ENCODE peak calls at places on chromosomes 4 and X, in four cellular contexts. I is K562, N is GM12878, P is HepG2. W is an unnamed sample.

GRCh38 chr4:13640149-13640671 is 12.7 kb upstream of the BOD1L1 start:
- DNase-seq in I (no peak), N (no peak), P (no peak), W (peak)

GRCh38 chr4:147658501-147658900 is 25.5 kb downstream of the PRMT9 start:
- DNase-seq in I (no peak), N (no peak), P (no peak), W (no peak)

GRCh38 chrX:55312655-55313054 is 47.9 kb upstream of the PAGE3 start:
- DNase-seq in I (no peak), N (no peak), P (no peak), W (no peak)

GRCh38 chrX:45986971-45987370 is 558.2 kb downstream of the ZNF674 start:
- DNase-seq in I (no peak), N (no peak), P (no peak), W (no peak)

GRCh38 chrX:4932790-4933189 is 1219.3 kb upstream of the PRKX start:
- DNase-seq in I (no peak), N (no peak), P (no peak), W (no peak)

GRCh38 chr4:26766142-26766541 is 94.5 kb upstream of the STIM2 start:
- DNase-seq in I (no peak), N (no peak), P (no peak), W (no peak)

GRCh38 chrX:134684956-134685355 is 26.7 kb upstream of the PLAC1 start:
- DNase-seq in I (no peak), N (no peak), P (no peak), W (no peak)

GRCh38 chrX:30513284-30513683 is 64.3 kb downstream of the TASL start:
- DNase-seq in I (peak), N (no peak), P (peak), W (no peak)

GRCh38 chr4:18318682-18319410 is 297.3 kb upstream of the LCORL start:
- DNase-seq in I (no peak), N (no peak), P (no peak), W (no peak)

GRCh38 chr4:20805716-20806115 is 105.5 kb downstream of the PACRGL start:
- DNase-seq in I (no peak), N (no peak), P (no peak), W (no peak)

GRCh38 chr4:20813698-20814097 is 113.4 kb downstream of the PACRGL start:
- DNase-seq in I (no peak), N (no peak), P (no peak), W (no peak)

GRCh38 chr4:20809796-20810195 is 109.5 kb downstream of the PACRGL start:
- DNase-seq in I (no peak), N (no peak), P (peak), W (peak)
- TF ChIP-seq TCF7 in I (no peak), N (no peak), P (no peak), W (no peak)

DNA sequence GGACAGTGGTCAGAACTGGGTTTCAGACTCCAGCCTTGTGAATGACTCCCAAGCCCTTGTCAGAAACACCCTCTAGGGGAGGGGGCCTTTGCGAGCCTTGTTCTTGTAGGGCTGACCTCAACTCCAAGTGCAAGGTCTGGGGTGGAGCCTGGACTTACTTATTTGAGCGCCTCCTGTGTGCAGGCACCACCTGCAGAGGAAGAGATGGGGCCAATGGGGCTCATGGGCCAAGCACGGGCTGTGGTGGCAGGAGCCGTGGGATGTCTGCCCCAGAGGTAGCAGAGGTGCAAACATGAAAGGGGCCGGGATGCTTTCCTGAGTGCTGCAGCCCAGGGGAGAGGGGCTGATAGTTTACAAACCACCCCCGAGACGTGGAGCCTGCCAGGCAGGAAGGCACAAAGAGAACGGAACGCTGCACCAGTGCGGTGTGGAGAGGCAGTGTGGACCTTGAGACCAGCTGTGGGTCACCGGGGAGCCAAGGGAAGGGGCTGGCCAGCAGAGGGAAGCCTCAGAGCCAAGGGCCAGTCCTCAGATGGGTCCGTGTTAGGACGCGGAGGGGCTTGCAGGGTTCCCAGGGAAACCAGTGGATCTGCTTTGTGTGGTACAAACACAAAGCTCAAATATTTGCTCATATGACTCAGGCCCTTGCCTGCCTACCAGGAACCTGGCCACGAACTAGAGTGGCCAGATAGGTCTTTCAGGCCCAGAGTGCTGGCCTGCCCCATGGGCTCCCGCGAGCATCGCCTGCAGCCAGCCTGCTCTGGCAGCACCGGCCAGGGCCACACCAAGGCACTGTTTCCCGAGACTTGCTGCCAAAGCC is 8.7 kb upstream of the TADA2B start:
- DNase-seq in I (no peak), N (no peak), P (peak), W (no peak)
- TF ChIP-seq TCF7 in I (no peak), N (no peak), P (no peak), W (no peak)

GRCh38 chrX:13658602-13659001 is 5.7 kb downstream of the TCEANC start:
- DNase-seq in I (peak), N (no peak), P (peak), W (no peak)
- TF ChIP-seq TCF7 in I (no peak), N (no peak), P (no peak), W (no peak)

DNA sequence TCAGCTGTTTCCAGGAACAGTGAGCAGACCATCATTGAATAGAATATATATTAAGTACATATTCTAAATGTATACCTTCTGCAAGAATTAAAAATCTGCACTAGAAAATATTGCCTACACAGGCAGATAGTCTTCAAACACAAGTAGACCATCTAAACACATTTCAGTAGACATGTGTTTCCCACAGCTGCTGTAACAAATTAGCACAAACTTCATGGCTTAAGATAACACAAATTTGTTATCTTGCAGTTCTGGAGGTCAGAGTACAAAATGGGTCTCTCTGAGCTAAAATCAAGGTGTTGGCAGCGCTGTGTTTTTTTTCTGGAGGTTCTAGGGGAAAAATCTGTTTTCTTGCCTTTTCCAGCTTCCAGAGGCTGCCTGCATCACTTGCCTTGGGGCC is 42.7 kb downstream of the SH3RF1 start:
- DNase-seq in I (no peak), N (no peak), P (no peak), W (no peak)
- TF ChIP-seq TCF7 in I (no peak), N (no peak), P (no peak), W (no peak)

GRCh38 chrX:146707781-146708180 is 101.8 kb upstream of the CXorf51B start:
- DNase-seq in I (no peak), N (no peak), P (no peak), W (no peak)
- TF ChIP-seq TCF7 in I (no peak), N (no peak), P (no peak), W (no peak)

DNA sequence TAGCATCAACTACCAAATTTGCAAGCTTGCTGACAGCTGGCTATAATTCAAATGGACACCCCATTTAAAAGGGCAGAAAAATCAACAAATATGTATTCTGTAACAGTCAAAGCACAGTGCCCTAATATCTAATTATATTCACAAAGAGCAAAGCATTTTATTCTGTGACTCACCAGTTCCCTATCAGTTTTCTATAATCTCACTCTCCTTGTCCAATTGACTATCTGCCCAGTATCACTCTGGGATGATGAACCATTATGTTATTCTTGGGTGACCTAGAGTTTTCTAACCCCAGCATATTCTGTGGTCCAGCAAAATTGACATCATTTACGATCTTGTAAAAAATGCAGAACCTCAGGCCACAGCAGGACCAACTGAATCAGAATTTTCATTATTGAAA is 82.0 kb upstream of the FREM3 start:
- DNase-seq in I (no peak), N (no peak), P (no peak), W (no peak)
- TF ChIP-seq TCF7 in I (no peak), N (no peak), P (no peak), W (no peak)

W was measured in WTC11.